ENCODE peak calls at places on chromosome 11, in eight cellular contexts. B, F, I, J, T, N, D and Z are unnamed samples.

GRCh38 chr11:129323896-129324522 is 51.6 kb upstream of the BARX2 start:
- DNase-seq in B (peak; percentile 29), F (no peak), I (no peak), J (no peak), T (peak; percentile 61), N (peak; percentile 34), D (no peak), Z (no peak)

GRCh38 chr11:92569717-92570116 is 345.1 kb downstream of the FAT3 start:
- DNase-seq in B (no peak), F (no peak), I (no peak), J (no peak), T (no peak), N (no peak), D (no peak), Z (no peak)

GRCh38 chr11:38553033-38553432 is 1955.0 kb upstream of the RAG2 start:
- DNase-seq in B (no peak), F (no peak), I (no peak), J (no peak), T (no peak), N (no peak), D (no peak), Z (no peak)

GRCh38 chr11:104881117-104881794 is 17.0 kb downstream of the CASP12 start:
- DNase-seq in B (no peak), F (no peak), I (no peak), J (peak; percentile 9), T (no peak), N (no peak), D (no peak), Z (no peak)

GRCh38 chr11:824292-824880 is 3.3 kb upstream of the CRACR2B start:
- DNase-seq in B (no peak), F (no peak), I (no peak), J (no peak), T (no peak), N (peak; percentile 83), D (no peak), Z (no peak)

GRCh38 chr11:3165152-3165705 is at the start of gene OSBPL5:
- DNase-seq in B (peak; percentile 85), F (no peak), I (peak; percentile 42), J (no peak), T (peak; percentile 83), N (no peak), D (peak; percentile 37), Z (peak; percentile 43)

GRCh38 chr11:80593981-80594380 is 1153.2 kb upstream of the TENM4 start:
- DNase-seq in B (no peak), F (no peak), I (no peak), J (no peak), T (peak; percentile 74), N (peak; percentile 37), D (peak; percentile 27), Z (no peak)

GRCh38 chr11:84648413-84648812 is 978.7 kb downstream of the DLG2 start:
- DNase-seq in B (no peak), F (no peak), I (no peak), J (no peak), T (no peak), N (no peak), D (no peak), Z (no peak)

GRCh38 chr11:9459573-9460321 is 1.1 kb upstream of the ZNF143 start:
- DNase-seq in B (no peak), F (no peak), I (peak; percentile 9), J (no peak), T (peak; percentile 54), N (peak; percentile 12), D (peak; percentile 53), Z (no peak)